ENCODE peak calls at places on chromosomes 7 and 10, in ten cellular contexts. K is IMR-90; X is body of pancreas; Z is ovary; T is psoas muscle; N is CD8-positive, alpha-beta T cell; D is sigmoid colon; R is left ventricle myocardium inferior; B is right lobe of liver; F is heart left ventricle. M is an unnamed sample.

GRCh38 chr10:93999401-93999851 is 5.7 kb downstream of the PLCE1 start:
- DNase-seq in K (peak; percentile 63), X (peak; percentile 54), Z (peak; percentile 68), T (peak; percentile 75), N (no peak), D (peak; percentile 82), R (peak; percentile 52), B (no peak), F (peak; percentile 71), M (peak; percentile 69)

GRCh38 chr7:158024881-158025280 is 562.7 kb downstream of the PTPRN2 start:
- DNase-seq in K (no peak), X (no peak), Z (no peak), T (no peak), N (no peak), D (no peak), R (no peak), B (no peak), F (no peak), M (no peak)

GRCh38 chr10:120048358-120048757 is 155.8 kb downstream of the SEC23IP start:
- DNase-seq in K (no peak), X (no peak), Z (no peak), T (no peak), N (no peak), D (no peak), R (no peak), B (no peak), F (no peak), M (no peak)

GRCh38 chr7:157302314-157302711 is 34.5 kb upstream of the DNAJB6 start:
- DNase-seq in K (peak; percentile 33), X (peak; percentile 77), Z (no peak), T (peak; percentile 56), N (peak; percentile 92), D (peak; percentile 76), R (peak; percentile 55), B (no peak), F (peak; percentile 66), M (peak; percentile 67)

GRCh38 chr10:30751678-30752331 is 122.3 kb upstream of the LYZL2 start:
- DNase-seq in K (peak; percentile 75), X (peak; percentile 12), Z (no peak), T (peak; percentile 81), N (no peak), D (no peak), R (peak; percentile 75), B (no peak), F (peak; percentile 82), M (peak; percentile 24)

GRCh38 chr7:135977742-135978066 is 545 bp upstream of the MTPN start:
- DNase-seq in K (no peak), X (no peak), Z (no peak), T (no peak), N (no peak), D (no peak), R (no peak), B (no peak), F (no peak), M (no peak)

GRCh38 chr10:96097865-96098264 is 32.2 kb upstream of the ZNF518A start:
- DNase-seq in K (no peak), X (no peak), Z (no peak), T (no peak), N (no peak), D (no peak), R (no peak), B (no peak), F (no peak), M (no peak)

GRCh38 chr10:61992683-61993629 is 91.5 kb downstream of the ARID5B start:
- DNase-seq in K (peak; percentile 88), X (peak; percentile 71), Z (peak; percentile 70), T (no peak), N (peak; percentile 63), D (peak; percentile 86), R (peak; percentile 23), B (no peak), F (peak; percentile 62), M (peak; percentile 56)

GRCh38 chr7:27155816-27156507 is 513 bp downstream of the HOXA7 start:
- DNase-seq in K (no peak), X (peak; percentile 1), Z (no peak), T (peak; percentile 54), N (no peak), D (peak; percentile 80), R (no peak), B (no peak), F (peak; percentile 24), M (peak; percentile 70)

GRCh38 chr7:158680754-158681153 is 23.9 kb downstream of the NCAPG2 start:
- DNase-seq in K (no peak), X (no peak), Z (no peak), T (no peak), N (no peak), D (no peak), R (no peak), B (no peak), F (no peak), M (no peak)

GRCh38 chr10:62540389-62540788 is 166.2 kb downstream of the ZNF365 start:
- DNase-seq in K (no peak), X (no peak), Z (no peak), T (no peak), N (no peak), D (no peak), R (no peak), B (no peak), F (no peak), M (no peak)

GRCh38 chr7:50953303-50953702 is 170.6 kb upstream of the GRB10 start:
- DNase-seq in K (no peak), X (peak; percentile 76), Z (no peak), T (no peak), N (no peak), D (no peak), R (no peak), B (no peak), F (peak; percentile 53), M (no peak)

GRCh38 chr10:103519798-103520197 is 26.3 kb downstream of the NEURL1 start:
- DNase-seq in K (no peak), X (no peak), Z (no peak), T (no peak), N (no peak), D (no peak), R (no peak), B (no peak), F (no peak), M (no peak)

GRCh38 chr10:105075031-105075430 is 433.9 kb downstream of the SORCS3 start:
- DNase-seq in K (no peak), X (no peak), Z (no peak), T (no peak), N (no peak), D (no peak), R (no peak), B (no peak), F (no peak), M (no peak)

GRCh38 chr7:99408347-99409191 is at the start of the genes BUD31 and PDAP1:
- DNase-seq in K (peak; percentile 95), X (peak; percentile 94), Z (peak; percentile 92), T (peak; percentile 95), N (peak; percentile 92), D (peak; percentile 97), R (peak; percentile 93), B (peak; percentile 95), F (peak; percentile 96), M (peak; percentile 93)

GRCh38 chr10:71984798-71985388 is 20.7 kb downstream of the CHST3 start:
- DNase-seq in K (no peak), X (no peak), Z (no peak), T (no peak), N (no peak), D (peak; percentile 61), R (no peak), B (peak; percentile 44), F (no peak), M (no peak)

GRCh38 chr10:51389415-51390342 is 309.7 kb downstream of the CSTF2T start:
- DNase-seq in K (peak; percentile 99), X (peak; percentile 38), Z (peak; percentile 50), T (peak; percentile 18), N (peak; percentile 19), D (no peak), R (peak; percentile 36), B (no peak), F (peak; percentile 46), M (peak; percentile 74)

GRCh38 chr7:1623810-1624209 is 46.3 kb upstream of the ELFN1 start:
- DNase-seq in K (no peak), X (no peak), Z (no peak), T (no peak), N (no peak), D (no peak), R (no peak), B (no peak), F (no peak), M (no peak)

GRCh38 chr10:117597216-117597615 is 54.7 kb downstream of the EMX2 start:
- DNase-seq in K (no peak), X (no peak), Z (no peak), T (no peak), N (no peak), D (no peak), R (no peak), B (no peak), F (no peak), M (no peak)

GRCh38 chr10:13327516-13327915 is 20.6 kb downstream of the SEPHS1 start:
- DNase-seq in K (no peak), X (no peak), Z (no peak), T (no peak), N (no peak), D (no peak), R (no peak), B (no peak), F (no peak), M (no peak)
- H3K36me3 ChIP-seq in K (peaks cover 48% of the 10 kb centered on the region), X (peaks cover 25% of the 10 kb centered on the region), Z (no peaks in the 10 kb centered on the region), T (peaks cover 5% of the 10 kb centered on the region), N (peaks cover 31% of the 10 kb centered on the region), D (peaks cover 97% of the 10 kb centered on the region), R (peaks cover 90% of the 10 kb centered on the region), B (peaks cover 42% of the 10 kb centered on the region), F (peaks cover 100% of the 10 kb centered on the region), M (peaks cover 44% of the 10 kb centered on the region)

GRCh38 chr7:152313879-152314604 is 121.8 kb downstream of the KMT2C start:
- DNase-seq in K (peak; percentile 79), X (peak; percentile 83), Z (no peak), T (no peak), N (peak; percentile 34), D (no peak), R (no peak), B (no peak), F (no peak), M (no peak)
- H3K27ac ChIP-seq in K (no peak overlapping the region), X (peak overlapping the region; percentile 76), Z (no peak overlapping the region), T (peak overlapping the region; percentile 50), N (no peak overlapping the region), D (peak overlapping the region; percentile 13), R (peak overlapping the region; percentile 25), B (no peak overlapping the region), F (peak overlapping the region; percentile 76), M (no peak overlapping the region)

DNA sequence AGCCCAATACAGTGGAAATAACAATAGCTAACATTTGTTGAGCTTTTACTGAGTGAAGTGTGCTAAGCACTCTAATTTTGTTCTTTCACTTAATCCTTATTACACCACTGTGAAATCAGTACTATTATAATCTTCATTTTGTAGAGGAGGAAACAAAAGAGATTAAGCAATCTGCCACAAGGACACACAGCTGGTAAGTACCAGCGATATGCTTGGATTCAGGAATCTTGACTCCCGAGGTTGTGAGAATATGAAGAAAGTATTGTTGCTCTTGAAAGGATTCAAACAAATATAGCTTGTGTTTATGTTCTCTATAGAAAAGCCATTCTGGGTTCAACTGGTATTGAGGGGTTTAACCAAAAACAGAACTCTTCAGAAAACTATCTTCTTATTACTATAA is 93.7 kb upstream of the HECTD2 start:
- DNase-seq in K (peak; percentile 59), X (no peak), Z (no peak), T (no peak), N (no peak), D (no peak), R (no peak), B (no peak), F (no peak), M (no peak)
- TF ChIP-seq CTCF in K (no peak), X (no peak), Z (no peak), T (no peak), N (no peak), D (no peak), R (no peak), B (no peak), F (no peak), M (no peak)

GRCh38 chr10:13668126-13668525 is 81.4 kb downstream of the PRPF18 start:
- DNase-seq in K (no peak), X (no peak), Z (no peak), T (no peak), N (no peak), D (peak; percentile 37), R (no peak), B (no peak), F (no peak), M (no peak)
- H3K36me3 ChIP-seq in K (peaks cover 49% of the 10 kb centered on the region), X (peaks cover 11% of the 10 kb centered on the region), Z (no peaks in the 10 kb centered on the region), T (no peaks in the 10 kb centered on the region), N (no peaks in the 10 kb centered on the region), D (peaks cover 94% of the 10 kb centered on the region), R (peaks cover 90% of the 10 kb centered on the region), B (peaks cover 3% of the 10 kb centered on the region), F (peaks cover 100% of the 10 kb centered on the region), M (no peaks in the 10 kb centered on the region)